ENCODE peak calls at places on chromosomes 1 and 21, in five cellular contexts. Q is endothelial cell of umbilical vein, F is mammary epithelial cell, D is GM23338, T is astrocyte. A is an unnamed sample.
A peak's percentile ranks its signal among the peaks of the same experiment; 100 is the strongest.

GRCh38 chr1:59156526-59157196 is 140.2 kb upstream of the FGGY start:
- DNase-seq in Q (peak; percentile 26), F (no peak), D (peak; percentile 42), T (peak; percentile 57), A (no peak)

GRCh38 chr21:44523567-44524181 is 16.3 kb downstream of the KRTAP10-1 start:
- DNase-seq in Q (no peak), F (no peak), D (no peak), T (no peak), A (no peak)

GRCh38 chr1:157520386-157520935 is 31.9 kb downstream of the FCRL5 start:
- DNase-seq in Q (no peak), F (no peak), D (no peak), T (no peak), A (no peak)

GRCh38 chr1:31551206-31551605 is 25.1 kb upstream of the TINAGL1 start:
- DNase-seq in Q (peak; percentile 39), F (no peak), D (no peak), T (no peak), A (no peak)

GRCh38 chr1:156865865-156866678 is 5.4 kb downstream of the NTRK1 start:
- DNase-seq in Q (no peak), F (no peak), D (no peak), T (no peak), A (no peak)

GRCh38 chr1:167210966-167211674 is 9.6 kb upstream of the POU2F1 start:
- DNase-seq in Q (no peak), F (peak; percentile 88), D (no peak), T (no peak), A (no peak)

GRCh38 chr21:45175326-45176085 is 101.1 kb downstream of the ADARB1 start:
- DNase-seq in Q (no peak), F (no peak), D (no peak), T (no peak), A (no peak)

GRCh38 chr1:211332036-211332616 is 5.5 kb downstream of the TRAF5 start:
- DNase-seq in Q (no peak), F (no peak), D (no peak), T (no peak), A (no peak)

GRCh38 chr1:19488136-19488535 is 2.8 kb upstream of the CAPZB start:
- DNase-seq in Q (no peak), F (no peak), D (no peak), T (no peak), A (no peak)

GRCh38 chr1:46285730-46286477 is 17.5 kb downstream of the LRRC41 start:
- DNase-seq in Q (no peak), F (no peak), D (peak; percentile 54), T (no peak), A (no peak)

GRCh38 chr1:18951818-18952391 is 4.6 kb downstream of the IFFO2 start:
- DNase-seq in Q (no peak), F (peak; percentile 51), D (no peak), T (no peak), A (no peak)

GRCh38 chr1:226107471-226108460 is 45.2 kb downstream of the H3-3A start:
- DNase-seq in Q (no peak), F (no peak), D (no peak), T (no peak), A (peak; percentile 66)

GRCh38 chr1:3036646-3037280 is 15.5 kb downstream of the ACTRT2 start:
- DNase-seq in Q (no peak), F (no peak), D (no peak), T (no peak), A (no peak)

GRCh38 chr1:26154750-26155149 is 4.1 kb upstream of the FAM110D start:
- DNase-seq in Q (peak; percentile 36), F (no peak), D (peak; percentile 92), T (no peak), A (no peak)

GRCh38 chr1:12528021-12528852 is 89.8 kb downstream of the DHRS3 start:
- DNase-seq in Q (no peak), F (no peak), D (no peak), T (peak; percentile 39), A (no peak)

GRCh38 chr1:147723691-147724323 is 36.6 kb downstream of the GJA5 start:
- DNase-seq in Q (peak; percentile 65), F (peak; percentile 15), D (peak; percentile 91), T (no peak), A (peak; percentile 56)

GRCh38 chr1:233908092-233908491 is 3.6 kb downstream of the SLC35F3 start:
- DNase-seq in Q (no peak), F (no peak), D (no peak), T (no peak), A (no peak)

GRCh38 chr1:29633784-29634183 is 397.5 kb downstream of the PTPRU start:
- DNase-seq in Q (no peak), F (no peak), D (no peak), T (no peak), A (no peak)

GRCh38 chr1:21845646-21846641 is 33.9 kb downstream of the LDLRAD2 start:
- DNase-seq in Q (no peak), F (no peak), D (no peak), T (no peak), A (no peak)

GRCh38 chr1:232667781-232668101 is 37.8 kb upstream of the SIPA1L2 start:
- DNase-seq in Q (no peak), F (no peak), D (no peak), T (no peak), A (no peak)

GRCh38 chr1:214801191-214801590 is 198.2 kb downstream of the CENPF start:
- DNase-seq in Q (no peak), F (peak; percentile 21), D (no peak), T (no peak), A (no peak)

GRCh38 chr1:200464784-200465400 is 55.1 kb upstream of the ZNF281 start:
- DNase-seq in Q (no peak), F (no peak), D (no peak), T (no peak), A (no peak)

GRCh38 chr1:170660874-170661645 is 2.9 kb upstream of the PRRX1 start:
- DNase-seq in Q (peak; percentile 21), F (no peak), D (peak; percentile 39), T (no peak), A (no peak)

GRCh38 chr1:50665413-50665812 is 242.2 kb upstream of the DMRTA2 start:
- DNase-seq in Q (no peak), F (no peak), D (no peak), T (no peak), A (no peak)

GRCh38 chr1:23904748-23905357 is 8.3 kb downstream of the CNR2 start:
- DNase-seq in Q (no peak), F (peak; percentile 62), D (no peak), T (no peak), A (no peak)

GRCh38 chr21:44901391-44902074 is 19.2 kb downstream of the ITGB2 start:
- DNase-seq in Q (no peak), F (no peak), D (no peak), T (no peak), A (no peak)

GRCh38 chr1:227894831-227895451 is 52.8 kb downstream of the WNT9A start:
- DNase-seq in Q (no peak), F (peak; percentile 23), D (no peak), T (no peak), A (no peak)

DNA sequence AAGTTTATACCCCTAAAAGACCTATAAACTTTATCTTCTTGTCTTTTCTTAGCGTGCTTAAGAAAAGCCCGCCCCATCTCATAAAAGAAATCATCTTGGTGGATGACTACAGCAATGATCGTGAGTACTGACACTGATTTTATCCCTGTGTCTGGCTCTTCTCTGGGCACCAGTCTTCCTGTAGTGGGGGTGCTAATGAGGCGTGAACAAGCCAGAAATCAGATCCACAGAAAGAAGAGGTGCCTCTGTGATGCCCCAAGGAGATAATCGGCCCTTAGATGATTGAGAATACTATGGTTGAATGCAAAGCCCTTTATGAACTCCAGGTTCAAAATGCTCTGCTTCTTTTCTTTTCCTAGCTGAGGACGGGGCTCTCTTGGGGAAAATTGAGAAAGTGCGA is 169.3 kb downstream of the GALNT2 start:
- DNase-seq in Q (no peak), F (no peak), D (no peak), T (no peak), A (no peak)
- H3K4me2 ChIP-seq in Q (no peak overlapping the region), F (no peak overlapping the region), D (no peak overlapping the region), T (no peak overlapping the region), A (no peak overlapping the region)

GRCh38 chr21:42863504-42863870 is 15.9 kb downstream of the WDR4 start:
- DNase-seq in Q (no peak), F (no peak), D (no peak), T (no peak), A (no peak)

GRCh38 chr21:42862774-42863503 is 16.4 kb downstream of the WDR4 start:
- DNase-seq in Q (no peak), F (peak; percentile 44), D (peak; percentile 37), T (no peak), A (peak; percentile 56)

GRCh38 chr21:42865361-42866160 is 13.8 kb downstream of the WDR4 start:
- DNase-seq in Q (no peak), F (no peak), D (no peak), T (no peak), A (no peak)

GRCh38 chr21:42864286-42864685 is 15.1 kb downstream of the WDR4 start:
- DNase-seq in Q (no peak), F (no peak), D (no peak), T (no peak), A (no peak)

GRCh38 chr21:42864812-42865211 is 14.5 kb downstream of the WDR4 start:
- DNase-seq in Q (no peak), F (no peak), D (no peak), T (no peak), A (no peak)
- H3K4me3 ChIP-seq in Q (no peak overlapping the region), F (no peak overlapping the region), D (no peak overlapping the region), T (no peak overlapping the region), A (no peak overlapping the region)

GRCh38 chr1:109075531-109076490 is at the start of gene TAF13:
- DNase-seq in Q (peak; percentile 96), F (peak; percentile 93), D (peak; percentile 98), T (peak; percentile 95), A (peak; percentile 99)
- H2AFZ ChIP-seq in Q (peak within 1 kb of the TSS; percentile 52), F (peak within 1 kb of the TSS; percentile 92), D (no peak within 1 kb of the TSS), T (peak within 1 kb of the TSS; percentile 77), A (no peak within 1 kb of the TSS)

DNA sequence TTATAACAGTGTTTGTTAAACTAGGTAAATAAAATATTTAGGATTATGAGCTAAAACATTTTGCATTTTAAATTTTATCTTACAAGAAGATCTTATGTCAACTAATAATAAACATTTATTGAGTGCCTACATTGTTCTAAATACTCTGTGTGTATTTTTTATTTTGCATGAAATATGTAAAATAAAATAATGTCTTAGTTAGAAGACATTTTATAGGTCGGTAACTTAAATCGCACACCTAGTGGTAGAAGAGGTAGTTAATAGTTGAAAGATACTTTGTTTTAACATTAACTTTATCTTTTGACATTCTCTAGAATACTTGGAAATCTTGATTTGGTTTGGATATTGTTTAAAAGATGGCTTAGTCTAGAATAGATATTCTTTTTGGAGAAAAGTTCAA is 60.5 kb downstream of the RPS6KC1 start:
- DNase-seq in Q (no peak), F (no peak), D (no peak), T (no peak), A (no peak)
- H3K4me2 ChIP-seq in Q (no peak overlapping the region), F (no peak overlapping the region), D (no peak overlapping the region), T (no peak overlapping the region), A (no peak overlapping the region)

DNA sequence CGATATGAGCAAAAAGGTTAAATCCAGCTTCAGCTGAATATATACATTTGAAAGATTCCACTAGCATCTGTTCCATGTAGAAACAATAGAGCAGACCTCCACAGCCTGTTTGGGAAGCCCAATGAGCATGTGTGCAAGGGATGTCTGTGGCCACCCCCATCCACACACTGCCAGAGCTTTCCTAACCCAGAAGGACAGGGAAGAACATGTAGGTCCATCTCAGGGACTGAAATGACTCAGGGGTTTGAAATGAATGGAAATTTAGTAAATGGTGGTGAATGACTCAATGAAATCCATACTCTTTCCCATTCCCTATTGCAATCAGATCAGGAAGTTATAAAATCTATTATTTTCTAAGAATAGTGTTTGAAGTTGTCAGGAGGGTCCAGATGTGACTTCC is 397.2 kb downstream of the DUSP10 start:
- DNase-seq in Q (no peak), F (peak; percentile 2), D (no peak), T (peak; percentile 33), A (no peak)
- H3K4me3 ChIP-seq in Q (no peak overlapping the region), F (no peak overlapping the region), D (no peak overlapping the region), T (no peak overlapping the region), A (no peak overlapping the region)